ENCODE peak calls at places on chromosomes 4 and X, in seven cellular contexts. B is AG09309, S is psoas muscle, I is foreskin fibroblast, F is tibial nerve, R is lower lobe of right lung, V is neural progenitor cell. T is an unnamed sample.

GRCh38 chrX:136574548-136574947 is 42.5 kb downstream of the VGLL1 start:
- DNase-seq in B (no peak), S (no peak), I (peak), R (no peak), F (no peak), V (no peak), T (no peak)

GRCh38 chr4:101367201-101367600 is 19.9 kb upstream of the PPP3CA start:
- DNase-seq in I (peak), V (no peak), F (no peak), R (no peak), B (peak), S (no peak), T (no peak)

GRCh38 chr4:52911684-52912294 is 49.7 kb downstream of the RASL11B start:
- DNase-seq in S (peak), B (no peak), F (peak), I (peak), R (peak), V (peak), T (peak)

GRCh38 chr4:169940460-169940859 is 85.7 kb downstream of the MFAP3L start:
- DNase-seq in F (no peak), V (peak), S (no peak), B (no peak), I (no peak), R (no peak), T (no peak)

GRCh38 chr4:4320528-4320927 is 30.5 kb downstream of the ZBTB49 start:
- DNase-seq in F (no peak), I (no peak), B (no peak), R (no peak), S (no peak), V (no peak), T (no peak)

GRCh38 chr4:16617416-16617815 is 281.0 kb downstream of the LDB2 start:
- DNase-seq in R (no peak), B (no peak), S (no peak), I (peak), V (no peak), F (no peak), T (no peak)

GRCh38 chr4:86856896-86857295 is 7.7 kb upstream of the SLC10A6 start:
- DNase-seq in F (no peak), R (no peak), B (no peak), I (peak), V (no peak), S (no peak), T (no peak)

GRCh38 chr4:102732678-102733445 is 27.9 kb downstream of the MANBA start:
- DNase-seq in S (no peak), R (no peak), V (no peak), I (no peak), F (no peak), B (no peak), T (no peak)

GRCh38 chr4:42541647-42542046 is 115.3 kb downstream of the ATP8A1 start:
- DNase-seq in R (no peak), I (no peak), F (no peak), V (no peak), S (no peak), B (no peak), T (no peak)

GRCh38 chrX:38112566-38112965 is 106.2 kb downstream of the SYTL5 start:
- DNase-seq in I (no peak), B (no peak), S (no peak), R (no peak), V (no peak), F (no peak), T (no peak)

GRCh38 chrX:76279007-76279406 is 106.1 kb downstream of the PBDC1 start:
- DNase-seq in R (no peak), I (peak), S (no peak), B (peak), F (peak), V (peak), T (peak)

GRCh38 chr4:88722828-88723227 is 25.2 kb upstream of the NAP1L5 start:
- DNase-seq in I (no peak), V (no peak), S (no peak), F (no peak), R (no peak), B (no peak), T (no peak)

GRCh38 chr4:25032126-25032525 is 1.4 kb upstream of the LGI2 start:
- DNase-seq in R (no peak), V (no peak), F (no peak), I (peak), S (no peak), B (no peak), T (no peak)

GRCh38 chr4:30153427-30153826 is 566.7 kb upstream of the PCDH7 start:
- DNase-seq in V (no peak), I (no peak), F (no peak), R (no peak), B (no peak), S (no peak), T (no peak)

GRCh38 chrX:48683411-48683982 is at the start of gene WAS:
- DNase-seq in I (no peak), F (no peak), B (no peak), R (peak), S (no peak), V (no peak), T (peak)

GRCh38 chr4:94508256-94508655 is 56.5 kb downstream of the PDLIM5 start:
- DNase-seq in B (no peak), I (no peak), R (no peak), S (no peak), F (no peak), V (no peak), T (no peak)

GRCh38 chr4:68250151-68250930 is 4.8 kb upstream of the TMPRSS11B start:
- DNase-seq in S (no peak), R (no peak), I (no peak), V (no peak), B (no peak), F (no peak), T (no peak)

GRCh38 chr4:124060261-124060918 is 652.1 kb downstream of the ANKRD50 start:
- DNase-seq in V (no peak), I (peak), F (peak), R (no peak), B (no peak), S (peak), T (peak)

GRCh38 chrX:63930140-63930539 is 145.1 kb upstream of the ARHGEF9 start:
- DNase-seq in I (peak), R (no peak), F (no peak), B (no peak), S (no peak), V (peak), T (no peak)

GRCh38 chr4:23097251-23097650 is 404.5 kb downstream of the GBA3 start:
- DNase-seq in V (no peak), F (no peak), R (no peak), B (peak), S (no peak), I (peak), T (no peak)

GRCh38 chr4:182862921-182863320 is 54.3 kb downstream of the DCTD start:
- DNase-seq in R (peak), B (no peak), V (no peak), I (no peak), S (no peak), F (no peak), T (no peak)

GRCh38 chr4:36235306-36235705 is 9.0 kb downstream of the ARAP2 start:
- DNase-seq in I (no peak), V (no peak), S (no peak), R (no peak), F (no peak), B (no peak), T (no peak)

GRCh38 chrX:141945415-141945814 is 41.7 kb downstream of the MAGEC1 start:
- DNase-seq in S (no peak), B (no peak), F (no peak), R (no peak), V (no peak), I (no peak), T (no peak)

GRCh38 chr4:7795983-7796382 is 143.7 kb downstream of the AFAP1 start:
- DNase-seq in I (peak), F (no peak), V (no peak), B (no peak), S (no peak), R (no peak), T (no peak)

DNA sequence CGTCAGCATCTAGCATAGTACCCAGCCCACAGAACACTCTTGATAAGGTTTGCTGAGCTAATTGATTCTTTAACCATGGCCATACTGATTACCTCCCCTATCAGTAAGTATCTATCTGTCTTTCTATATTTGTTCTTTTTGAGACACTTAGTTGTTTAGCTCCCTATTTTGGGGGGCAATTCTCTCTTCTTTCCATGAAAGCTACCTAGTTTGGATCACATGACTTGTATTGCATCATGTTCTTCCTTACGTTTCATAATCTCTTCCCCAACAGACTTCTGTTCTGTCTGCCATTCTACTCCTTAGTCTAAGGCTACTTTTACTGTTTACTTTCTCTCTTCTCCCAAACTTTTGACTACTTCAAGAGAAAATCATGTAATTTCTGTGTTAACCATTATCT is 39.0 kb downstream of the TBC1D19 start:
- DNase-seq in F (no peak), V (no peak), I (no peak), B (no peak), S (no peak), R (no peak), T (no peak)
- H3K4me3 ChIP-seq in F (no peak), V (no peak), I (no peak), B (no peak), S (no peak), R (no peak), T (no peak)

GRCh38 chr4:185472063-185472542 is 570 bp upstream of the CCDC110 start:
- DNase-seq in R (no peak), V (no peak), S (no peak), F (no peak), B (no peak), I (no peak), T (peak)

GRCh38 chr4:185473247-185473646 is 1.7 kb upstream of the CCDC110 start:
- DNase-seq in R (no peak), B (no peak), I (no peak), S (no peak), V (no peak), F (no peak), T (no peak)

GRCh38 chr4:185469539-185470154 is 1.9 kb downstream of the CCDC110 start:
- DNase-seq in V (no peak), S (no peak), I (no peak), B (no peak), F (no peak), R (no peak), T (no peak)

GRCh38 chr4:185470503-185471195 is 884 bp downstream of the CCDC110 start:
- DNase-seq in S (peak), R (peak), V (peak), F (peak), B (no peak), I (peak), T (no peak)

DNA sequence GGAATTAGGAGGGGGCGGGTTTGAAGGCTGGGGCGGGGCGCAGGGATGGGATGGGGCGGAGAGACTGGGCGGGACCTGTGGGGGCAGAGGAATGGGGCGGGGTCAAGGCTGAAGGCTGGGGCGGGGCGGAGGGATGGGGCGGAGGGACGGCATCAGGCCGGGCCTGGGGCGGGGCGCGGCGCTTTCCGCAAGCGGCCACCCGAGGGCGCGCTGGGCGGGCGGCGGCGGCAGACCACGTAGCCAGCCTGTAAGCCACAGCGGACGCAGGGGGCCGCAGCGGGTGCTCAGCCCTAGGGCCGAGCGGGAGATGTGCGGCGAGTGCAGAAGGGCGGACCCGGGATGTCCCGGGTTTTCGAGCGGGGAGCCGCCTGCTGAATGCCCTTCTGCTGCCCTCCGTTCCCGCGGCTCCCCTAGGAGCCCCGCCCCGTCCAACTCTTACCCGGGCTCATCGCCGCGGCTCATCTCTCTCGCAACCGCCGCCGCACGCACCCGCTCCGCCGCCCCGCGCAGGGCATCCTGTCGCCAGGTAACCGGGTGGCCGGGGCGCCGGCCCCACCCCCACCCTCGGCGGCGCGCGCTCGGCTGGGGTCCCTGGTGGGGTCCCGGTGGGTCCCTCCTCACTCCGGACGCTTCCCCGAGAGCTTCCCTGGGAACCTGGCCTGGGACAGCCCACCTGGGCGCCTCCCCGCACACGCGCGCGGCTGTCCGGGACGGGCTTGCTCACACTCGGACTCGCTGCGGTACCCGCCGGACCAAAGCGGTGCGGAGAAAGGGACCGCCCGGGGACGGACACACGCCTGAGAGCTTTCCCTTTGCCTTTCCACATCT is at the start of gene CCDC110:
- DNase-seq in S (peak), F (peak), V (peak), I (peak), B (peak), R (peak), T (peak)
- TF ChIP-seq CTCF in S (peak), F (peak), V (peak), I (peak), B (peak), R (peak), T (peak)

GRCh38 chr4:185838104-185838452 is 26.1 kb upstream of the SORBS2 start:
- DNase-seq in V (no peak), R (no peak), B (no peak), I (no peak), S (no peak), F (no peak), T (no peak)
- H3K4me3 ChIP-seq in V (no peak), R (no peak), B (no peak), I (no peak), S (no peak), F (no peak), T (no peak)

DNA sequence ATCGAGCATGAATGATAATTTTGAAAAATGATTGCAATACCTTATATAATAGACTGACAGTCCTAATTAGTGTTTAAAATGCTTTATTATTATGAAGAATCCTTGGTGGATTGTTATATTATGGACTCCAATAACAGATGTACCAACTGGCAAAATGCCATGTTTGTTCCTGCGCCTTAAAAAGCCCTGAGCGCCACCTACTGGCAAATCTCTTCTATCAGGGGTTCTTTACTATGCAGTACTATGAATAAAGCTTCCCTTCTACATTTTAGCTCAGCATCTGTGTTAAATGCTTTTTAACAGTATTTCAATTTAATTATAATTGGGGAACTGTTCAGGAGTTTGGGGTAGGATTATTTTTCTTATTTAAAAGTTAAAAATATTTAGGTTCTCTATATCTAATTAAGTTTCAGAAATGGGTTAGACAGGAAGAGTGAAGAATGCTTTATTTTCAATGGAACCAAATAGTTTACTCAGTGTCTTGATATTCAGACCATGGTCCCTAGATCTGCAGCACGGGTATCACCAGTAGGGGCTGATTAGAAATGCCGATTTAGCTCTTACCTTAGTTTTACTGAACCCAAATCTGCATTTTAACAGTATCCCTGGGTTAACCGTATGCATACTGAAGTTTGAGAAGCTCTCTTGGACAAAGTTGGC is 20.0 kb downstream of the CFAP97 start:
- DNase-seq in B (peak), R (peak), S (peak), I (peak), V (peak), F (peak), T (peak)
- TF ChIP-seq CTCF in B (peak), R (peak), S (peak), I (peak), V (peak), F (peak), T (peak)

GRCh38 chr4:121016630-121017029 is 55.7 kb downstream of the NDNF start:
- DNase-seq in S (no peak), V (no peak), R (no peak), F (no peak), B (no peak), I (no peak), T (no peak)

GRCh38 chr4:121018543-121018942 is 53.8 kb downstream of the NDNF start:
- DNase-seq in V (no peak), F (no peak), I (no peak), B (no peak), R (no peak), S (no peak), T (no peak)
- H3K4me3 ChIP-seq in V (no peak), F (no peak), I (no peak), B (no peak), R (no peak), S (no peak), T (no peak)

GRCh38 chr4:133151301-133151680 is 2.2 kb downstream of the PCDH10 start:
- DNase-seq in V (peak), S (no peak), R (no peak), B (no peak), F (no peak), I (no peak), T (no peak)

GRCh38 chr4:133152330-133152791 is 3.3 kb downstream of the PCDH10 start:
- DNase-seq in I (peak), S (no peak), B (no peak), V (peak), F (no peak), R (no peak), T (no peak)

GRCh38 chr4:133152801-133153526 is 3.9 kb downstream of the PCDH10 start:
- DNase-seq in B (no peak), I (peak), V (peak), F (no peak), S (no peak), R (no peak), T (no peak)

GRCh38 chr4:133150643-133151300 is 1.7 kb downstream of the PCDH10 start:
- DNase-seq in R (no peak), F (no peak), B (no peak), V (peak), I (peak), S (no peak), T (no peak)

DNA sequence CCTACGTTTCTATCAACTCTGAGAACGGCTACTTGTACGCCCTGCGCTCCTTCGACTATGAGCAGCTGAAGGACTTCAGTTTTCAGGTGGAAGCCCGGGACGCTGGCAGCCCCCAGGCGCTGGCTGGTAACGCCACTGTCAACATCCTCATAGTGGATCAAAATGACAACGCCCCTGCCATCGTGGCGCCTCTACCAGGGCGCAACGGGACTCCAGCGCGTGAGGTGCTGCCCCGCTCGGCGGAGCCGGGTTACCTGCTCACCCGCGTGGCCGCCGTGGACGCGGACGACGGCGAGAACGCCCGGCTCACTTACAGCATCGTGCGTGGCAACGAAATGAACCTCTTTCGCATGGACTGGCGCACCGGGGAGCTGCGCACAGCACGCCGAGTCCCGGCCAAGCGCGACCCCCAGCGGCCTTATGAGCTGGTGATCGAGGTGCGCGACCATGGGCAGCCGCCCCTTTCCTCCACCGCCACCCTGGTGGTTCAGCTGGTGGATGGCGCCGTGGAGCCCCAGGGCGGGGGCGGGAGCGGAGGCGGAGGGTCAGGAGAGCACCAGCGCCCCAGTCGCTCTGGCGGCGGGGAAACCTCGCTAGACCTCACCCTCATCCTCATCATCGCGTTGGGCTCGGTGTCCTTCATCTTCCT is 2.7 kb downstream of the PCDH10 start:
- DNase-seq in S (no peak), R (no peak), B (no peak), I (peak), F (no peak), V (peak), T (no peak)
- TF ChIP-seq CTCF in S (no peak), R (no peak), B (peak), I (peak), F (no peak), V (peak), T (no peak)

T was measured in GM12865.